ENCODE peak calls at places on chromosomes 3 and 15, in ten cellular contexts. One of them, this sample, is unnamed.

GRCh38 chr3:94008253-94008652 is 20.1 kb downstream of the STX19 start:
- DNase-seq in keratinocyte: no peak
- DNase-seq in psoas muscle: no peak
- DNase-seq in fibroblast of the conjunctiva: no peak
- DNase-seq in iris pigment epithelial cell: no peak
- DNase-seq in fibroblast of mammary gland: no peak
- DNase-seq in stimulated activated CD8-positive, alpha-beta memory T cell treated with anti-CD3 and anti-CD28 coated beads, Interleukin-2, amount 100 ng/mL, for 48 hours: no peak
- DNase-seq in stimulated activated CD4-positive, alpha-beta T cell treated with anti-CD3 and anti-CD28 coated beads, Interleukin-15, amount 100 ng/mL, for 1 hour: no peak
- DNase-seq in activated naive CD4-positive, alpha-beta T cell treated with Interleukin-2 at 50 U/mL for 16 hours: no peak
- DNase-seq in T follicular helper cell: no peak
- DNase-seq in this sample: no peak

GRCh38 chr3:171776411-171776810 is 33.9 kb downstream of the PLD1 start:
- DNase-seq in keratinocyte: no peak
- DNase-seq in psoas muscle: no peak
- DNase-seq in fibroblast of the conjunctiva: no peak
- DNase-seq in iris pigment epithelial cell: no peak
- DNase-seq in fibroblast of mammary gland: no peak
- DNase-seq in stimulated activated CD8-positive, alpha-beta memory T cell treated with anti-CD3 and anti-CD28 coated beads, Interleukin-2, amount 100 ng/mL, for 48 hours: no peak
- DNase-seq in stimulated activated CD4-positive, alpha-beta T cell treated with anti-CD3 and anti-CD28 coated beads, Interleukin-15, amount 100 ng/mL, for 1 hour: no peak
- DNase-seq in activated naive CD4-positive, alpha-beta T cell treated with Interleukin-2 at 50 U/mL for 16 hours: no peak
- DNase-seq in T follicular helper cell: no peak
- DNase-seq in this sample: no peak

GRCh38 chr15:67915374-67916050 is 75.7 kb upstream of the RNU6-1 start:
- DNase-seq in keratinocyte: no peak
- DNase-seq in psoas muscle: peak; percentile 25
- DNase-seq in fibroblast of the conjunctiva: no peak
- DNase-seq in iris pigment epithelial cell: no peak
- DNase-seq in fibroblast of mammary gland: no peak
- DNase-seq in stimulated activated CD8-positive, alpha-beta memory T cell treated with anti-CD3 and anti-CD28 coated beads, Interleukin-2, amount 100 ng/mL, for 48 hours: no peak
- DNase-seq in stimulated activated CD4-positive, alpha-beta T cell treated with anti-CD3 and anti-CD28 coated beads, Interleukin-15, amount 100 ng/mL, for 1 hour: no peak
- DNase-seq in activated naive CD4-positive, alpha-beta T cell treated with Interleukin-2 at 50 U/mL for 16 hours: no peak
- DNase-seq in T follicular helper cell: no peak
- DNase-seq in this sample: peak; percentile 94

GRCh38 chr3:182760576-182761164 is 32.6 kb upstream of the ATP11B start:
- DNase-seq in keratinocyte: no peak
- DNase-seq in psoas muscle: no peak
- DNase-seq in fibroblast of the conjunctiva: no peak
- DNase-seq in iris pigment epithelial cell: no peak
- DNase-seq in fibroblast of mammary gland: no peak
- DNase-seq in stimulated activated CD8-positive, alpha-beta memory T cell treated with anti-CD3 and anti-CD28 coated beads, Interleukin-2, amount 100 ng/mL, for 48 hours: no peak
- DNase-seq in stimulated activated CD4-positive, alpha-beta T cell treated with anti-CD3 and anti-CD28 coated beads, Interleukin-15, amount 100 ng/mL, for 1 hour: no peak
- DNase-seq in activated naive CD4-positive, alpha-beta T cell treated with Interleukin-2 at 50 U/mL for 16 hours: no peak
- DNase-seq in T follicular helper cell: no peak
- DNase-seq in this sample: no peak

GRCh38 chr15:44910981-44911625 is 45.4 kb upstream of the TERB2 start:
- DNase-seq in keratinocyte: no peak
- DNase-seq in psoas muscle: no peak
- DNase-seq in fibroblast of the conjunctiva: no peak
- DNase-seq in iris pigment epithelial cell: no peak
- DNase-seq in fibroblast of mammary gland: peak; percentile 0
- DNase-seq in stimulated activated CD8-positive, alpha-beta memory T cell treated with anti-CD3 and anti-CD28 coated beads, Interleukin-2, amount 100 ng/mL, for 48 hours: no peak
- DNase-seq in stimulated activated CD4-positive, alpha-beta T cell treated with anti-CD3 and anti-CD28 coated beads, Interleukin-15, amount 100 ng/mL, for 1 hour: no peak
- DNase-seq in activated naive CD4-positive, alpha-beta T cell treated with Interleukin-2 at 50 U/mL for 16 hours: no peak
- DNase-seq in T follicular helper cell: no peak
- DNase-seq in this sample: no peak

GRCh38 chr15:101625980-101626379 is 26.2 kb downstream of the TM2D3 start:
- DNase-seq in keratinocyte: no peak
- DNase-seq in psoas muscle: no peak
- DNase-seq in fibroblast of the conjunctiva: no peak
- DNase-seq in iris pigment epithelial cell: peak; percentile 36
- DNase-seq in fibroblast of mammary gland: no peak
- DNase-seq in stimulated activated CD8-positive, alpha-beta memory T cell treated with anti-CD3 and anti-CD28 coated beads, Interleukin-2, amount 100 ng/mL, for 48 hours: no peak
- DNase-seq in stimulated activated CD4-positive, alpha-beta T cell treated with anti-CD3 and anti-CD28 coated beads, Interleukin-15, amount 100 ng/mL, for 1 hour: no peak
- DNase-seq in activated naive CD4-positive, alpha-beta T cell treated with Interleukin-2 at 50 U/mL for 16 hours: no peak
- DNase-seq in T follicular helper cell: no peak
- DNase-seq in this sample: no peak

GRCh38 chr3:33722626-33723370 is 4.7 kb upstream of the CLASP2 start:
- DNase-seq in keratinocyte: no peak
- DNase-seq in psoas muscle: no peak
- DNase-seq in fibroblast of the conjunctiva: no peak
- DNase-seq in iris pigment epithelial cell: peak; percentile 63
- DNase-seq in fibroblast of mammary gland: peak; percentile 21
- DNase-seq in stimulated activated CD8-positive, alpha-beta memory T cell treated with anti-CD3 and anti-CD28 coated beads, Interleukin-2, amount 100 ng/mL, for 48 hours: no peak
- DNase-seq in stimulated activated CD4-positive, alpha-beta T cell treated with anti-CD3 and anti-CD28 coated beads, Interleukin-15, amount 100 ng/mL, for 1 hour: no peak
- DNase-seq in activated naive CD4-positive, alpha-beta T cell treated with Interleukin-2 at 50 U/mL for 16 hours: no peak
- DNase-seq in T follicular helper cell: no peak
- DNase-seq in this sample: no peak

GRCh38 chr3:155560594-155560993 is 184.3 kb downstream of the PLCH1 start:
- DNase-seq in keratinocyte: peak; percentile 32
- DNase-seq in psoas muscle: no peak
- DNase-seq in fibroblast of the conjunctiva: no peak
- DNase-seq in iris pigment epithelial cell: no peak
- DNase-seq in fibroblast of mammary gland: peak; percentile 10
- DNase-seq in stimulated activated CD8-positive, alpha-beta memory T cell treated with anti-CD3 and anti-CD28 coated beads, Interleukin-2, amount 100 ng/mL, for 48 hours: no peak
- DNase-seq in stimulated activated CD4-positive, alpha-beta T cell treated with anti-CD3 and anti-CD28 coated beads, Interleukin-15, amount 100 ng/mL, for 1 hour: no peak
- DNase-seq in activated naive CD4-positive, alpha-beta T cell treated with Interleukin-2 at 50 U/mL for 16 hours: no peak
- DNase-seq in T follicular helper cell: no peak
- DNase-seq in this sample: no peak

GRCh38 chr3:108603689-108604088 is 14.2 kb downstream of the DZIP3 start:
- DNase-seq in keratinocyte: no peak
- DNase-seq in psoas muscle: no peak
- DNase-seq in fibroblast of the conjunctiva: no peak
- DNase-seq in iris pigment epithelial cell: peak; percentile 22
- DNase-seq in fibroblast of mammary gland: peak; percentile 21
- DNase-seq in stimulated activated CD8-positive, alpha-beta memory T cell treated with anti-CD3 and anti-CD28 coated beads, Interleukin-2, amount 100 ng/mL, for 48 hours: no peak
- DNase-seq in stimulated activated CD4-positive, alpha-beta T cell treated with anti-CD3 and anti-CD28 coated beads, Interleukin-15, amount 100 ng/mL, for 1 hour: no peak
- DNase-seq in activated naive CD4-positive, alpha-beta T cell treated with Interleukin-2 at 50 U/mL for 16 hours: no peak
- DNase-seq in T follicular helper cell: no peak
- DNase-seq in this sample: no peak

GRCh38 chr3:46858996-46859710 is 4.1 kb downstream of the MYL3 start:
- DNase-seq in keratinocyte: no peak
- DNase-seq in psoas muscle: no peak
- DNase-seq in fibroblast of the conjunctiva: no peak
- DNase-seq in iris pigment epithelial cell: no peak
- DNase-seq in fibroblast of mammary gland: no peak
- DNase-seq in stimulated activated CD8-positive, alpha-beta memory T cell treated with anti-CD3 and anti-CD28 coated beads, Interleukin-2, amount 100 ng/mL, for 48 hours: no peak
- DNase-seq in stimulated activated CD4-positive, alpha-beta T cell treated with anti-CD3 and anti-CD28 coated beads, Interleukin-15, amount 100 ng/mL, for 1 hour: no peak
- DNase-seq in activated naive CD4-positive, alpha-beta T cell treated with Interleukin-2 at 50 U/mL for 16 hours: peak; percentile 1
- DNase-seq in T follicular helper cell: no peak
- DNase-seq in this sample: peak; percentile 38

GRCh38 chr15:68055224-68055705 is 1.1 kb downstream of the PIAS1 start:
- DNase-seq in keratinocyte: no peak
- DNase-seq in psoas muscle: no peak
- DNase-seq in fibroblast of the conjunctiva: peak; percentile 4
- DNase-seq in iris pigment epithelial cell: peak; percentile 73
- DNase-seq in fibroblast of mammary gland: peak; percentile 61
- DNase-seq in stimulated activated CD8-positive, alpha-beta memory T cell treated with anti-CD3 and anti-CD28 coated beads, Interleukin-2, amount 100 ng/mL, for 48 hours: peak; percentile 36
- DNase-seq in stimulated activated CD4-positive, alpha-beta T cell treated with anti-CD3 and anti-CD28 coated beads, Interleukin-15, amount 100 ng/mL, for 1 hour: peak; percentile 16
- DNase-seq in activated naive CD4-positive, alpha-beta T cell treated with Interleukin-2 at 50 U/mL for 16 hours: peak; percentile 73
- DNase-seq in T follicular helper cell: peak; percentile 49
- DNase-seq in this sample: peak; percentile 49

GRCh38 chr15:99019558-99020540 is 12.3 kb upstream of the PGPEP1L start:
- DNase-seq in keratinocyte: no peak
- DNase-seq in psoas muscle: no peak
- DNase-seq in fibroblast of the conjunctiva: peak; percentile 57
- DNase-seq in iris pigment epithelial cell: peak; percentile 88
- DNase-seq in fibroblast of mammary gland: peak; percentile 88
- DNase-seq in stimulated activated CD8-positive, alpha-beta memory T cell treated with anti-CD3 and anti-CD28 coated beads, Interleukin-2, amount 100 ng/mL, for 48 hours: no peak
- DNase-seq in stimulated activated CD4-positive, alpha-beta T cell treated with anti-CD3 and anti-CD28 coated beads, Interleukin-15, amount 100 ng/mL, for 1 hour: no peak
- DNase-seq in activated naive CD4-positive, alpha-beta T cell treated with Interleukin-2 at 50 U/mL for 16 hours: no peak
- DNase-seq in T follicular helper cell: no peak
- DNase-seq in this sample: no peak

This sample was measured in tibial artery.